ENCODE peak calls at places on chromosomes 7 and 10, in seven cellular contexts. D is testis, G is breast epithelium, W is gastrocnemius medialis, F is adrenal gland, O is tibial nerve, T is ovary. B is an unnamed sample.

GRCh38 chr7:104275900-104276299 is 52.5 kb upstream of the LHFPL3 start:
- DNase-seq in G (no peak), F (no peak), T (no peak), D (no peak), O (no peak), W (no peak), B (no peak)

GRCh38 chr7:116089293-116089692 is 58.7 kb upstream of the TFEC start:
- DNase-seq in O (no peak), T (no peak), D (no peak), W (no peak), F (no peak), G (no peak), B (no peak)

GRCh38 chr7:143015926-143016490 is 10.9 kb downstream of the OR9A2 start:
- DNase-seq in F (no peak), W (no peak), O (no peak), G (no peak), D (no peak), T (no peak), B (no peak)

GRCh38 chr10:15542817-15543216 is 171.7 kb upstream of the FAM171A1 start:
- DNase-seq in G (no peak), F (no peak), D (no peak), O (no peak), T (no peak), W (no peak), B (no peak)

GRCh38 chr10:9081988-9082387 is 1027.5 kb downstream of the GATA3 start:
- DNase-seq in D (no peak), F (no peak), W (no peak), G (no peak), T (no peak), O (no peak), B (no peak)

GRCh38 chr7:119514326-119514725 is 758.6 kb upstream of the KCND2 start:
- DNase-seq in F (no peak), W (no peak), O (no peak), D (no peak), G (no peak), T (no peak), B (no peak)

GRCh38 chr10:5361966-5362365 is 2.8 kb upstream of the UCN3 start:
- DNase-seq in W (no peak), G (no peak), O (no peak), F (no peak), T (no peak), D (no peak), B (no peak)

GRCh38 chr7:107232568-107233090 is 63.8 kb downstream of the HBP1 start:
- DNase-seq in O (no peak), F (no peak), D (no peak), W (no peak), G (no peak), T (no peak), B (no peak)

GRCh38 chr7:96246972-96247371 is 74.9 kb downstream of the SLC25A13 start:
- DNase-seq in D (no peak), F (no peak), G (no peak), O (no peak), W (no peak), T (no peak), B (no peak)

GRCh38 chr10:103333934-103334520 is 16.9 kb downstream of the PCGF6 start:
- DNase-seq in F (no peak), D (no peak), W (no peak), T (no peak), G (no peak), O (no peak), B (no peak)

GRCh38 chr7:103640031-103640779 is 194.2 kb upstream of the SLC26A5 start:
- DNase-seq in F (no peak), G (no peak), D (no peak), T (no peak), O (no peak), W (no peak), B (no peak)

GRCh38 chr10:95600158-95600557 is 39.0 kb upstream of the SORBS1 start:
- DNase-seq in T (no peak), D (no peak), F (no peak), O (no peak), W (no peak), G (no peak), B (no peak)

GRCh38 chr7:22660732-22661131 is 66.3 kb upstream of the IL6 start:
- DNase-seq in W (no peak), O (no peak), D (no peak), G (no peak), T (no peak), F (no peak), B (no peak)

GRCh38 chr7:17097668-17098297 is 200.7 kb upstream of the AHR start:
- DNase-seq in D (no peak), F (no peak), G (no peak), T (no peak), W (no peak), O (no peak), B (no peak)
- TF ChIP-seq POLR2A in D (no peak), F (no peak), G (no peak), T (no peak), W (no peak), O (no peak), B (no peak)

GRCh38 chr7:33062023-33062781 is at the start of gene NT5C3A:
- DNase-seq in D (peak; percentile 36), G (no peak), T (no peak), W (peak; percentile 13), F (peak; percentile 61), O (peak; percentile 8), B (peak; percentile 94)
- TF ChIP-seq POLR2A in D (no peak), G (no peak), T (peak; percentile 44), W (peak; percentile 75), F (peak; percentile 76), O (peak; percentile 73), B (peak; percentile 67)

DNA sequence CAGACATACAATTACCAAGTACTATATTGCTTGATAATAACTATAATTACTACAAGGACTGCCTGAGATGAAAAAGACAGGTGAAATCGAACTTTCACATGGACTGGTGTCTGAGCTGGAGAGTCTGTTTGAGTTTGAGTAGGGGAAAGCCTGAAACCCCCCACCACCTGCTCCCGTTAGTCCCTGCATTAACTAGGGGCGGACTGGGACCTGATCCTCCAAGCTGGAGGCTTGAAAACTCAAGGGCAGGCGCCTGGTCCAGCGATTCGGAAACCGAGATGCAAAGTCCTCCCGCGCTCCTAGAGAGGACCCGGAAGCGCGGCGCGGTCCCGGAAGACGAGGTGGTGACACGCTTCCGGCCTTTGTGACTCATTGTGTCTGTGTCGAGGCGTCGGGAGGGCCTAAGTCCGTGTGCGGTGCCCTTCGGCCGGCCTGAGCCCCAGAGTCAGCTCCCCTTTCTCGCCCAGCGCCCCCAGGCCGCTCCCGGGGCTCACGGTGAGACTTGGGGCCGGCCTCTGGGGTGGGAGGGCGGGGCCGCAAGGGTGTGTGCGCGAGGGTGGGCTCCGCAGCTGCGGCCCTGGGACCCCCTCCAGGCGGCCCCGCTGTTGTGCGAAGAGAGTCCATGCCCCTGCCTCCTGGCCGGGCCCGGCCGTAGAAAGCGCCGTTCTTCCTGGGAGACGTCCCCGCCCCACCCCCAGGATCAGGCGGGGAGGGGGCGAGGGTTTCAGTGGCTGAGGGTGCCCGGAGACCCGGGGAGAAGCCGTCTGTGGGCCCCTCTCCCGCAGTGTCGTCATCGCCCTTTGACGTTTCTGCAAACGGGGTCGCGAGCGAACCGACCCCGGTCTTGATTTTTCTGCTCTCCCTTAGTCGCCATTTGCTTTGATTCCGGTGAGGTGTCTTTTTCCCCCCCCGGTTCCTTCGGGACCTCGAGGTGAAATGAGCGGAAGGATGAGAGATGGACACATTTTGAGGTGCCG is at the start of gene ZKSCAN1:
- DNase-seq in F (peak; percentile 95), O (peak; percentile 76), W (peak; percentile 79), D (peak; percentile 94), G (peak; percentile 84), T (peak; percentile 90), B (peak; percentile 97)
- TF ChIP-seq POLR2A in F (peak; percentile 90), O (peak; percentile 78), W (peak; percentile 87), D (peak; percentile 74), G (peak; percentile 77), T (peak; percentile 84), B (peak; percentile 34)

GRCh38 chr10:102055647-102056419 is at the start of gene ARMH3:
- DNase-seq in G (peak; percentile 85), D (peak; percentile 98), F (peak; percentile 98), O (peak; percentile 94), W (peak; percentile 91), T (peak; percentile 92), B (peak; percentile 98)
- TF ChIP-seq POLR2A in G (peak; percentile 20), D (peak; percentile 27), F (peak; percentile 62), O (peak; percentile 55), W (peak; percentile 82), T (peak; percentile 68), B (no peak)

GRCh38 chr7:79458796-79459195 is 5.3 kb upstream of the MAGI2 start:
- DNase-seq in D (no peak), O (no peak), F (no peak), T (no peak), W (no peak), G (no peak), B (no peak)
- TF ChIP-seq POLR2A in D (no peak), O (no peak), F (no peak), T (no peak), W (no peak), G (no peak), B (no peak)

DNA sequence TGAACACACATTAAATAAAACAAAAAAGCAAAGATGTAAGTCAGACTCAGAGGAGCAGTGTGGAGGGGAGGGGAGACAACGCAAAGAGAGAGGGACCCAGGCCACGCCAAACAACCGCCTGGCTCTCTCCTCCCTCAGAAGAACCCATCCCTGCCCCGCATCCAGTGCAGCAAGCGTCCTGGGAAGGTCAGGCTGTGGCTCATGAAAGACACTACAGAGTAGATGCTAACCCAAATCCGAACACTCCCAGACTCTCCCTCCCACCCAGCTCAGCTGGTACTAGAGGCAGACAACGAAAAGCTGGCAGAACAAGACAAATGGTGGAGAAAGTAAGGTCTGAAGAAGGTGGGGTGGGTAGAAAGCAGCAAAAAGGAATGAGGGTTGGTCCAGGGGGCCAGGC is 39.0 kb downstream of the KCNMA1 start:
- DNase-seq in D (no peak), O (no peak), F (no peak), W (no peak), T (no peak), G (no peak), B (peak; percentile 28)
- TF ChIP-seq POLR2A in D (no peak), O (no peak), F (no peak), W (no peak), T (no peak), G (no peak), B (no peak)

GRCh38 chr10:72319416-72320254 is 35.1 kb downstream of the DNAJB12 start:
- DNase-seq in F (peak; percentile 96), O (peak; percentile 89), T (peak; percentile 96), D (peak; percentile 86), W (peak; percentile 90), G (peak; percentile 89), B (peak; percentile 100)
- TF ChIP-seq POLR2A in F (peak; percentile 59), O (peak; percentile 62), T (peak; percentile 28), D (no peak), W (peak; percentile 67), G (no peak), B (no peak)

GRCh38 chr10:70052462-70053211 is at the start of gene MACROH2A2:
- DNase-seq in O (peak; percentile 20), G (peak; percentile 60), W (no peak), D (peak; percentile 83), F (peak; percentile 76), T (peak; percentile 73), B (no peak)
- TF ChIP-seq POLR2A in O (no peak), G (no peak), W (no peak), D (no peak), F (no peak), T (no peak), B (no peak)